ENCODE peak calls at places on chromosomes 16 and 17, in eight cellular contexts. S is GM12878, T is NB4, M is HCT116, K is endothelial cell of umbilical vein, R is WTC11, U is K562, Q is H1. G is an unnamed sample.

GRCh38 chr17:75147878-75148546 is 6.3 kb downstream of the JPT1 start:
- DNase-seq in S (no peak), T (no peak), M (no peak), K (no peak), R (no peak), U (no peak), Q (no peak), G (no peak)

GRCh38 chr16:71880176-71880575 is 3.8 kb downstream of the ZNF821 start:
- DNase-seq in S (no peak), T (peak; percentile 87), M (no peak), K (no peak), R (no peak), U (no peak), Q (no peak), G (no peak)

GRCh38 chr16:84616515-84616914 is 1.4 kb downstream of the COTL1 start:
- DNase-seq in S (no peak), T (no peak), M (no peak), K (peak; percentile 22), R (no peak), U (no peak), Q (no peak), G (peak; percentile 36)

GRCh38 chr16:80210787-80211186 is 330.0 kb upstream of the DYNLRB2 start:
- DNase-seq in S (no peak), T (no peak), M (no peak), K (no peak), R (no peak), U (no peak), Q (no peak), G (no peak)

GRCh38 chr16:30562021-30562420 is 3.8 kb upstream of the ZNF764 start:
- DNase-seq in S (no peak), T (no peak), M (no peak), K (no peak), R (no peak), U (no peak), Q (no peak), G (no peak)

GRCh38 chr16:85557083-85557975 is 55.8 kb upstream of the GSE1 start:
- DNase-seq in S (no peak), T (peak; percentile 51), M (no peak), K (no peak), R (no peak), U (peak; percentile 71), Q (no peak), G (peak; percentile 32)

GRCh38 chr17:2821868-2822267 is 25.6 kb downstream of the RAP1GAP2 start:
- DNase-seq in S (no peak), T (no peak), M (no peak), K (no peak), R (no peak), U (no peak), Q (no peak), G (no peak)

GRCh38 chr17:40253565-40253964 is 34.1 kb upstream of the CDC6 start:
- DNase-seq in S (no peak), T (no peak), M (no peak), K (no peak), R (no peak), U (no peak), Q (no peak), G (no peak)

GRCh38 chr16:70703041-70703834 is 17.4 kb upstream of the MTSS2 start:
- DNase-seq in S (no peak), T (peak; percentile 86), M (no peak), K (no peak), R (peak; percentile 45), U (peak; percentile 38), Q (no peak), G (peak; percentile 40)

GRCh38 chr17:73899839-73900238 is 255.6 kb upstream of the SDK2 start:
- DNase-seq in S (no peak), T (no peak), M (no peak), K (no peak), R (no peak), U (no peak), Q (no peak), G (no peak)

GRCh38 chr16:12162151-12162559 is 185.6 kb downstream of the SNX29 start:
- DNase-seq in S (no peak), T (no peak), M (no peak), K (no peak), R (no peak), U (no peak), Q (no peak), G (no peak)

GRCh38 chr16:89031715-89032659 is 55.0 kb upstream of the CBFA2T3 start:
- DNase-seq in S (peak; percentile 71), T (peak; percentile 99), M (no peak), K (no peak), R (no peak), U (no peak), Q (no peak), G (no peak)

GRCh38 chr17:58755577-58756245 is at the start of gene PPM1E:
- DNase-seq in S (no peak), T (peak; percentile 42), M (no peak), K (peak; percentile 48), R (peak; percentile 92), U (peak; percentile 85), Q (peak; percentile 81), G (peak; percentile 56)

GRCh38 chr16:4213721-4214120 is 28.2 kb downstream of the SRL start:
- DNase-seq in S (no peak), T (no peak), M (no peak), K (no peak), R (no peak), U (no peak), Q (no peak), G (no peak)

GRCh38 chr16:47565454-47565853 is 104.3 kb downstream of the PHKB start:
- DNase-seq in S (no peak), T (peak; percentile 97), M (no peak), K (peak; percentile 30), R (no peak), U (no peak), Q (no peak), G (peak; percentile 10)

DNA sequence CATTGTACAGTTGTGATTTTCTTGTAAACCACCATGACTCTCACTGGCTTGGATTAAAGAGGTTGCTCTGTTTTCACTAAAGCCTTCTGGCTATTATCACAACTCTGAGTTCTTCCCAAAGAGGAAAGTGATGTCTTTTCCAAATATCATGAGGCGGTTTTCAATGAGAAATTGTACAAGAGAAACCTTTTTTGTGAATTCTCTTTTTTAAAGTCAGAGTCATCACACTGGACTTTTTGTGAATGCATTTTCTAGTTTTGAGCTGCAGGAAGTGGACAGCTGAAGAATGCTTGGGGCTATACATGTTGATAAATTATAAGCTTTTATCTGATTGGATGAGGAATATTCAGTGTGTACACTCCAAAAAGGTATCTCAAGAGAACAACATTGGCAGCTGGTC is 100.2 kb downstream of the PHKB start:
- DNase-seq in S (no peak), T (no peak), M (no peak), K (no peak), R (no peak), U (no peak), Q (no peak), G (no peak)
- TF ChIP-seq MAX in S (no peak), T (no peak), M (no peak), K (no peak), R (no peak), U (no peak), Q (no peak), G (no peak)

GRCh38 chr17:46931596-46931995 is 8.6 kb downstream of the GOSR2 start:
- DNase-seq in S (no peak), T (no peak), M (no peak), K (no peak), R (no peak), U (no peak), Q (no peak), G (no peak)
- TF ChIP-seq MAX in S (no peak), T (no peak), M (no peak), K (no peak), R (no peak), U (no peak), Q (no peak), G (no peak)

GRCh38 chr16:17830651-17831050 is 359.9 kb upstream of the XYLT1 start:
- DNase-seq in S (no peak), T (no peak), M (no peak), K (no peak), R (no peak), U (no peak), Q (no peak), G (no peak)

GRCh38 chr16:17829826-17830225 is 359.1 kb upstream of the XYLT1 start:
- DNase-seq in S (no peak), T (no peak), M (no peak), K (no peak), R (no peak), U (no peak), Q (no peak), G (no peak)

GRCh38 chr16:17831330-17831729 is 360.6 kb upstream of the XYLT1 start:
- DNase-seq in S (no peak), T (no peak), M (no peak), K (no peak), R (peak; percentile 23), U (peak; percentile 31), Q (no peak), G (peak; percentile 24)

GRCh38 chr16:17828012-17828411 is 357.3 kb upstream of the XYLT1 start:
- DNase-seq in S (no peak), T (peak; percentile 2), M (no peak), K (no peak), R (no peak), U (no peak), Q (no peak), G (peak; percentile 13)

DNA sequence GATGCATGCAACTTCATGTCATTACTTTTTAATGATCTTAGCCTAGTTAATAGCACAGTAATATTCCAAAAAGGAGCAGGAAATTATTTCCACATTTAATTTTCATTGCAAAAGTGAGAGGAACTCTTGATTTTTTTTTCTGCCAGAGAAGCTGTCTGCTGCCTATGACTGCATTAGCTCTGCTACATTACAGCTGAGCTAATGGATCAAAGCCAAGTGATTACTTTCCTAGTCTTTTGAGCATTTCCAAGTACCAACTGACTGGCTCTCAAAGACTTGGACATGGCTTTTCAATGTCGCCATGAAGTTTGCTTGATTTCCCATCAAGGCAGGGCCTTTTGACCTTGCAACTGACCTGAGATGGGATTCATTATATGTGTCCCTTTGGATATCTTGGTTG is 356.6 kb upstream of the XYLT1 start:
- DNase-seq in S (no peak), T (no peak), M (no peak), K (no peak), R (no peak), U (no peak), Q (no peak), G (no peak)
- TF ChIP-seq MAX in S (no peak), T (no peak), M (no peak), K (no peak), R (no peak), U (no peak), Q (no peak), G (no peak)

GRCh38 chr16:87046235-87046634 is 271.0 kb downstream of the C16orf95 start:
- DNase-seq in S (no peak), T (no peak), M (no peak), K (no peak), R (no peak), U (no peak), Q (no peak), G (no peak)

GRCh38 chr16:87047221-87048037 is 269.8 kb downstream of the C16orf95 start:
- DNase-seq in S (no peak), T (no peak), M (no peak), K (peak; percentile 44), R (no peak), U (no peak), Q (no peak), G (no peak)

GRCh38 chr16:87044031-87044380 is 273.2 kb downstream of the C16orf95 start:
- DNase-seq in S (no peak), T (no peak), M (no peak), K (no peak), R (no peak), U (no peak), Q (no peak), G (peak; percentile 6)

GRCh38 chr16:87044829-87045228 is 272.4 kb downstream of the C16orf95 start:
- DNase-seq in S (no peak), T (no peak), M (no peak), K (no peak), R (no peak), U (no peak), Q (no peak), G (no peak)

GRCh38 chr16:87045462-87046216 is 271.6 kb downstream of the C16orf95 start:
- DNase-seq in S (no peak), T (no peak), M (no peak), K (no peak), R (no peak), U (no peak), Q (no peak), G (no peak)
- TF ChIP-seq MAX in S (no peak), T (no peak), M (no peak), K (no peak), R (no peak), U (no peak), Q (no peak), G (no peak)